ENCODE peak calls at places on chromosomes 16 and 17, in four cellular contexts. Z, O, P and U are unnamed samples.
A peak's percentile ranks its signal among the peaks of the same experiment; 100 is the strongest.

GRCh38 chr16:1351582-1352362 is at the start of the genes GNPTG and TSR3:
- DNase-seq in Z (peak; percentile 61), O (peak; percentile 80), P (peak; percentile 93), U (peak; percentile 85)

GRCh38 chr17:63550816-63551639 is 751 bp downstream of the DCAF7 start:
- DNase-seq in Z (peak; percentile 66), O (no peak), P (peak; percentile 68), U (peak; percentile 72)

GRCh38 chr16:68066763-68067162 is 18.4 kb upstream of the NFATC3 start:
- DNase-seq in Z (no peak), O (no peak), P (no peak), U (no peak)

GRCh38 chr17:66507103-66507923 is 204.9 kb downstream of the PRKCA start:
- DNase-seq in Z (peak; percentile 39), O (no peak), P (peak; percentile 78), U (peak; percentile 19)

GRCh38 chr17:17313350-17313991 is 10.3 kb downstream of the NT5M start:
- DNase-seq in Z (peak; percentile 67), O (peak; percentile 79), P (peak; percentile 65), U (peak; percentile 62)

GRCh38 chr16:89890200-89890599 is 16.8 kb downstream of the TCF25 start:
- DNase-seq in Z (no peak), O (no peak), P (no peak), U (no peak)

GRCh38 chr17:41793749-41794602 is 7.5 kb upstream of the JUP start:
- DNase-seq in Z (peak; percentile 54), O (peak; percentile 83), P (peak; percentile 54), U (no peak)

GRCh38 chr17:30831257-30831656 is 509 bp upstream of the ATAD5 start:
- DNase-seq in Z (no peak), O (no peak), P (peak; percentile 71), U (peak; percentile 59)

GRCh38 chr16:56202036-56202435 is 10.7 kb downstream of the GNAO1 start:
- DNase-seq in Z (no peak), O (no peak), P (no peak), U (peak; percentile 32)

GRCh38 chr17:73640691-73641090 is 3.6 kb downstream of the SDK2 start:
- DNase-seq in Z (no peak), O (no peak), P (no peak), U (no peak)

GRCh38 chr17:70624208-70624607 is 454.9 kb downstream of the KCNJ2 start:
- DNase-seq in Z (no peak), O (no peak), P (no peak), U (peak; percentile 34)

GRCh38 chr16:16014329-16015224 is 65.2 kb downstream of the ABCC1 start:
- DNase-seq in Z (peak; percentile 93), O (no peak), P (no peak), U (no peak)

GRCh38 chr17:77957215-77957868 is 1.2 kb upstream of the TNRC6C start:
- DNase-seq in Z (no peak), O (no peak), P (peak; percentile 31), U (peak; percentile 68)

GRCh38 chr17:44987194-44987882 is 19.2 kb upstream of the C1QL1 start:
- DNase-seq in Z (no peak), O (peak; percentile 71), P (no peak), U (no peak)

GRCh38 chr16:76175718-76176117 is 101.5 kb upstream of the CNTNAP4 start:
- DNase-seq in Z (no peak), O (no peak), P (no peak), U (no peak)

GRCh38 chr16:79662673-79663313 is 62.3 kb upstream of the MAF start:
- DNase-seq in Z (no peak), O (no peak), P (no peak), U (no peak)

GRCh38 chr16:79662122-79662521 is 61.6 kb upstream of the MAF start:
- DNase-seq in Z (no peak), O (no peak), P (no peak), U (no peak)

GRCh38 chr16:79665970-79666369 is 65.4 kb upstream of the MAF start:
- DNase-seq in Z (no peak), O (no peak), P (no peak), U (no peak)

GRCh38 chr16:79661578-79661977 is 61.0 kb upstream of the MAF start:
- DNase-seq in Z (no peak), O (no peak), P (no peak), U (no peak)

GRCh38 chr16:79664407-79664806 is 63.9 kb upstream of the MAF start:
- DNase-seq in Z (no peak), O (no peak), P (no peak), U (no peak)
- TF ChIP-seq MAX in Z (no peak), O (no peak), P (no peak), U (no peak)

GRCh38 chr16:72530434-72530833 is 358.5 kb upstream of the PMFBP1 start:
- DNase-seq in Z (no peak), O (no peak), P (no peak), U (peak; percentile 22)
- TF ChIP-seq MAX in Z (no peak), O (no peak), P (no peak), U (no peak)

GRCh38 chr17:76687278-76688164 is 23.2 kb downstream of the MXRA7 start:
- DNase-seq in Z (no peak), O (no peak), P (no peak), U (no peak)
- TF ChIP-seq MAX in Z (no peak), O (no peak), P (no peak), U (no peak)

GRCh38 chr16:81956213-81956948 is 54.9 kb downstream of the SDR42E1 start:
- DNase-seq in Z (no peak), O (no peak), P (no peak), U (peak; percentile 87)
- TF ChIP-seq MAX in Z (no peak), O (no peak), P (no peak), U (no peak)

GRCh38 chr16:22624759-22625533 is 114.3 kb downstream of the NPIPB5 start:
- DNase-seq in Z (no peak), O (no peak), P (no peak), U (no peak)

GRCh38 chr16:22625948-22626347 is 115.3 kb downstream of the NPIPB5 start:
- DNase-seq in Z (no peak), O (no peak), P (no peak), U (no peak)

GRCh38 chr16:22622703-22623102 is 112.0 kb downstream of the NPIPB5 start:
- DNase-seq in Z (no peak), O (no peak), P (no peak), U (no peak)

GRCh38 chr16:22623351-22623781 is 112.7 kb downstream of the NPIPB5 start:
- DNase-seq in Z (no peak), O (no peak), P (no peak), U (no peak)

DNA sequence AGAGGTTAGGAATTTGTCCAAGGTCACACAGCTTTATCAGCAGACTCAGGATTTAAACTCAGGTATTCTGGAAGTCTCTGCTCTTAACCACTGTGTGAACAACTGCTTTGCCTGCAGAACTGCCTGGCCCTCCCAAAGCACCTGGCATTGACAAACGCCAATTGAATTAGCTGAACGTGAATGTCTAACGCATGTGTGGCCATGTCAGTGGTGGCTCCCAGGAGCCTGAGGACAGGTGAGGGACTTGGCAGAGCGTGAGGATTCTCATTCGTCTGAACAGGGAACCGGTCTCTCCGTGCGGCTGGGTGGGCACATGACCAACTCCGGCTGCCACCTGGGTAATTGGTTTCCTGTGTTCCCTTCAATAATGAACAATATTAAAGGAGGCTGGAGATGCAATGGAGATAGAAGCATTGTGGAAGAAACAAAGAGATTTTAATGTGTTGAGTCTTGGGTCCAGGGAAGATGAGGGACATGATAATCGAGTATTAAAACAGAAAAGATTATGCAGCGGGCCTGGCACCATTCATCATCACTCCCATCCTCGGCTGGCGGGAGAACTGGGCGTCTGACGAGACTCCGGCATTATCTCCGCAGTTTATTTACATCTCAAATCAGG is 113.5 kb downstream of the NPIPB5 start:
- DNase-seq in Z (no peak), O (no peak), P (no peak), U (no peak)
- TF ChIP-seq MAX in Z (no peak), O (no peak), P (no peak), U (no peak)

DNA sequence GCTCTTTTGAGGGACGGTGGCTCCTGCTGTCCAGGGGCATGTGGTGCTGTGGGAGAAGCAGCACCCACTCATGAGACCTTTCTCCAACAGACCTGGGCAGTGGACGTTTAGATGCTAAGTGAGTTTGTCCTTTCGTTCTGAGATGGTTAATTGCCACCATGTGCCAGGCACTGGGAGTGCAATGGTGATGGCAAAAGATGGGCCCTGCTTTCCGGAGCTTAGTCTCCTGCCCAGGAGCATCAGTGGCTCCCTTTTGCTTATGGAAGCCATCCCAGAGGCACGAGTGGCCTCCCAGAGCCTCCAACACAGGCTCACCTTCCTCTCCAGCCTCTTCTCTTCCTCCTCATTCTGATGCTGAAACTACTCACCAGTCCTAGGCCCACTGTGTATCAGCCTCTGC is 28.4 kb downstream of the CASKIN2 start:
- DNase-seq in Z (no peak), O (no peak), P (no peak), U (no peak)
- TF ChIP-seq MAX in Z (no peak), O (no peak), P (no peak), U (no peak)

GRCh38 chr16:85836706-85837582 is 37.4 kb downstream of the COX4I1 start:
- DNase-seq in Z (no peak), O (no peak), P (no peak), U (no peak)
- TF ChIP-seq MAX in Z (no peak), O (no peak), P (no peak), U (no peak)

GRCh38 chr16:14529010-14529669 is 100.9 kb downstream of the PARN start:
- DNase-seq in Z (peak; percentile 94), O (peak; percentile 72), P (peak; percentile 93), U (peak; percentile 81)
- TF ChIP-seq MAX in Z (peak; percentile 15), O (no peak), P (no peak), U (no peak)